ENCODE peak calls at places on chromosomes 2 and 18, in five cellular contexts. One of them, this sample, is unnamed.

GRCh38 chr18:35778850-35779634 is 193.4 kb upstream of the RMP24 start:
- DNase-seq in fibroblast of villous mesenchyme: no peak
- DNase-seq in BE2C: no peak
- DNase-seq in adrenal gland: no peak
- DNase-seq in amygdala: no peak
- DNase-seq in this sample: no peak

GRCh38 chr2:407630-408029 is 119.7 kb upstream of the ALKAL2 start:
- DNase-seq in BE2C: no peak
- DNase-seq in fibroblast of villous mesenchyme: no peak
- DNase-seq in amygdala: no peak
- DNase-seq in adrenal gland: no peak
- DNase-seq in this sample: no peak

GRCh38 chr2:217418544-217418943 is 558.7 kb upstream of the TNP1 start:
- DNase-seq in fibroblast of villous mesenchyme: no peak
- DNase-seq in amygdala: no peak
- DNase-seq in BE2C: no peak
- DNase-seq in adrenal gland: no peak
- DNase-seq in this sample: no peak

GRCh38 chr2:25529034-25529433 is 144.3 kb downstream of the DTNB start:
- DNase-seq in BE2C: no peak
- DNase-seq in fibroblast of villous mesenchyme: no peak
- DNase-seq in amygdala: no peak
- DNase-seq in adrenal gland: no peak
- DNase-seq in this sample: no peak

GRCh38 chr2:313991-314390 is 26.1 kb upstream of the ALKAL2 start:
- DNase-seq in amygdala: no peak
- DNase-seq in BE2C: no peak
- DNase-seq in adrenal gland: no peak
- DNase-seq in fibroblast of villous mesenchyme: no peak
- DNase-seq in this sample: no peak

GRCh38 chr18:5543036-5543671 is 643 bp downstream of the EPB41L3 start:
- DNase-seq in amygdala: no peak
- DNase-seq in fibroblast of villous mesenchyme: no peak
- DNase-seq in adrenal gland: no peak
- DNase-seq in BE2C: no peak
- DNase-seq in this sample: no peak

GRCh38 chr2:150520887-150521664 is 33.6 kb upstream of the RND3 start:
- DNase-seq in fibroblast of villous mesenchyme: peak
- DNase-seq in BE2C: no peak
- DNase-seq in amygdala: peak
- DNase-seq in adrenal gland: no peak
- DNase-seq in this sample: no peak

GRCh38 chr2:111236027-111236426 is 115.3 kb downstream of the BCL2L11 start:
- DNase-seq in BE2C: peak
- DNase-seq in amygdala: no peak
- DNase-seq in fibroblast of villous mesenchyme: no peak
- DNase-seq in adrenal gland: no peak
- DNase-seq in this sample: peak

GRCh38 chr2:9768388-9768787 is 74.9 kb upstream of the TAF1B start:
- DNase-seq in amygdala: no peak
- DNase-seq in fibroblast of villous mesenchyme: no peak
- DNase-seq in BE2C: no peak
- DNase-seq in adrenal gland: peak
- DNase-seq in this sample: peak

GRCh38 chr18:29096380-29096779 is 919.5 kb upstream of the CDH2 start:
- DNase-seq in fibroblast of villous mesenchyme: no peak
- DNase-seq in adrenal gland: no peak
- DNase-seq in amygdala: no peak
- DNase-seq in BE2C: no peak
- DNase-seq in this sample: no peak

GRCh38 chr2:128457716-128458115 is 139.0 kb upstream of the HS6ST1 start:
- DNase-seq in BE2C: no peak
- DNase-seq in amygdala: no peak
- DNase-seq in fibroblast of villous mesenchyme: no peak
- DNase-seq in adrenal gland: no peak
- DNase-seq in this sample: no peak

GRCh38 chr18:73409242-73409641 is 541.5 kb upstream of the NETO1 start:
- DNase-seq in BE2C: no peak
- DNase-seq in fibroblast of villous mesenchyme: peak
- DNase-seq in amygdala: no peak
- DNase-seq in adrenal gland: no peak
- DNase-seq in this sample: no peak

GRCh38 chr18:35581555-35582309 is at the start of gene GALNT1:
- DNase-seq in adrenal gland: no peak
- DNase-seq in fibroblast of villous mesenchyme: peak
- DNase-seq in BE2C: peak
- DNase-seq in amygdala: no peak
- DNase-seq in this sample: no peak

GRCh38 chr18:27750014-27750413 is 426.9 kb downstream of the CDH2 start:
- DNase-seq in amygdala: peak
- DNase-seq in BE2C: peak
- DNase-seq in fibroblast of villous mesenchyme: peak
- DNase-seq in adrenal gland: peak
- DNase-seq in this sample: no peak

GRCh38 chr2:42923632-42924425 is 131.4 kb upstream of the HAAO start:
- DNase-seq in amygdala: no peak
- DNase-seq in BE2C: no peak
- DNase-seq in adrenal gland: no peak
- DNase-seq in fibroblast of villous mesenchyme: no peak
- DNase-seq in this sample: no peak

GRCh38 chr2:30310955-30311354 is 79.6 kb downstream of the LBH start:
- DNase-seq in amygdala: no peak
- DNase-seq in adrenal gland: no peak
- DNase-seq in fibroblast of villous mesenchyme: no peak
- DNase-seq in BE2C: no peak
- DNase-seq in this sample: no peak

GRCh38 chr2:102505290-102505689 is 32.3 kb downstream of the SLC9A4 start:
- DNase-seq in amygdala: no peak
- DNase-seq in BE2C: no peak
- DNase-seq in fibroblast of villous mesenchyme: no peak
- DNase-seq in adrenal gland: no peak
- DNase-seq in this sample: no peak

GRCh38 chr2:34656632-34657031 is 1057.5 kb upstream of the FAM98A start:
- DNase-seq in amygdala: no peak
- DNase-seq in fibroblast of villous mesenchyme: no peak
- DNase-seq in BE2C: no peak
- DNase-seq in adrenal gland: no peak
- DNase-seq in this sample: no peak

GRCh38 chr2:24456610-24457556 is 34.2 kb upstream of the NCOA1 start:
- DNase-seq in fibroblast of villous mesenchyme: peak
- DNase-seq in adrenal gland: peak
- DNase-seq in amygdala: peak
- DNase-seq in BE2C: no peak
- DNase-seq in this sample: no peak

GRCh38 chr2:128867936-128868636 is 549.4 kb upstream of the HS6ST1 start:
- DNase-seq in adrenal gland: no peak
- DNase-seq in amygdala: peak
- DNase-seq in BE2C: no peak
- DNase-seq in fibroblast of villous mesenchyme: no peak
- DNase-seq in this sample: no peak